ENCODE peak calls at places on chromosomes 2 and 18, in five cellular contexts. Z, C, Q, S and P are unnamed samples.

GRCh38 chr2:66874411-66874810 is 439.5 kb downstream of the MEIS1 start:
- DNase-seq in C (no peak), Z (no peak), S (no peak), Q (no peak), P (no peak)

GRCh38 chr2:44137048-44137447 is 31.6 kb upstream of the PPM1B start:
- DNase-seq in Z (no peak), S (no peak), C (no peak), Q (no peak), P (no peak)

GRCh38 chr18:37251679-37252078 is 313.9 kb downstream of the CELF4 start:
- DNase-seq in Z (no peak), C (no peak), Q (peak; percentile 23), S (peak; percentile 16), P (no peak)

GRCh38 chr2:2328847-2329246 is 2.2 kb downstream of the MYT1L start:
- DNase-seq in Z (no peak), Q (no peak), S (peak; percentile 79), C (no peak), P (no peak)

GRCh38 chr2:239768031-239768800 is 256.9 kb downstream of the NDUFA10 start:
- DNase-seq in Z (no peak), C (no peak), Q (no peak), S (no peak), P (no peak)

GRCh38 chr18:54269924-54270844 is 867 bp downstream of the POLI start:
- DNase-seq in Q (peak; percentile 25), Z (no peak), C (peak; percentile 28), S (peak; percentile 95), P (peak; percentile 66)

GRCh38 chr2:85827879-85828569 is 60.8 kb downstream of the ST3GAL5 start:
- DNase-seq in Z (no peak), C (no peak), S (no peak), Q (no peak), P (no peak)

GRCh38 chr2:45182667-45183620 is 173.7 kb upstream of the SIX2 start:
- DNase-seq in C (peak; percentile 88), Z (no peak), S (no peak), Q (no peak), P (no peak)

GRCh38 chr2:100640329-100641114 is 77.7 kb downstream of the PDCL3 start:
- DNase-seq in Q (no peak), S (no peak), C (peak; percentile 2), Z (no peak), P (no peak)

GRCh38 chr2:100641115-100641415 is 78.3 kb downstream of the PDCL3 start:
- DNase-seq in S (no peak), Z (no peak), C (no peak), Q (no peak), P (no peak)

GRCh38 chr2:100642425-100642824 is 79.6 kb downstream of the PDCL3 start:
- DNase-seq in Z (no peak), Q (no peak), C (no peak), S (no peak), P (no peak)

GRCh38 chr2:100643459-100643858 is 80.7 kb downstream of the PDCL3 start:
- DNase-seq in C (no peak), S (no peak), Q (no peak), Z (no peak), P (no peak)

GRCh38 chr2:100639588-100640195 is 76.9 kb downstream of the PDCL3 start:
- DNase-seq in Z (no peak), S (peak; percentile 65), C (no peak), Q (no peak), P (no peak)
- H3K27me3 ChIP-seq in Z (no peaks in the 10 kb centered on the region), S (no peaks in the 10 kb centered on the region), C (peaks cover 11% of the 10 kb centered on the region), Q (no peaks in the 10 kb centered on the region), P (peaks cover 4% of the 10 kb centered on the region)

DNA sequence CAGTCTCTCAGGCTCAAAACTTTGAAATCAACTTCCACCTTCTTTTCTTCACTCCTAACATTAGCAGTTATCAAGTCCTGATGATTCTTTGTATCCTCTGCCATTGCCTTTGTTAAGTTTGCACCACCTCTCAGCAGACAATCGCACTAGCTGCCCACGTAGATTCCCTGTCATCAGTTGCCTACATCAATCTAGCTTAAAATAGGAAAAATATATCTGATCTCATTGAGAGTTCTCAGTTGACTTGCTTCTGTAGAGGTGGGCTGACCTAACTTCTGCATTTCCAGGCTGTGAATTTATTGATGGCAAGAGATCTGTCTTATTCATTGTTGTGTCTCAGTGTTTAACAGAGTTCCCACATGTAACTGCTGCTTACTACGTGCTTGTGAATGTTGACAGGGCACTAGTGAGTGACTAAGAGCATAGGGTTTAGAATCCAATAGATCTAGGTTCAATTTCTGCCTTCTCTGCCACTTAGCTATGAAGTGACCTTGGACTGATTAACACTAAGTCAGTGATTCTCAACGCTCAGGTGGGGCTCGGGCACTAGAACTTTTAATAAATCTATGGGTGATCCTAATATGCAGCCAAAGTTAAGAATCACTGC is 3.7 kb upstream of the INSIG2 start:
- DNase-seq in C (no peak), Q (no peak), S (no peak), Z (no peak), P (no peak)
- H3K4me3 ChIP-seq in C (no peak overlapping the region), Q (no peak overlapping the region), S (no peak overlapping the region), Z (no peak overlapping the region), P (no peak overlapping the region)

DNA sequence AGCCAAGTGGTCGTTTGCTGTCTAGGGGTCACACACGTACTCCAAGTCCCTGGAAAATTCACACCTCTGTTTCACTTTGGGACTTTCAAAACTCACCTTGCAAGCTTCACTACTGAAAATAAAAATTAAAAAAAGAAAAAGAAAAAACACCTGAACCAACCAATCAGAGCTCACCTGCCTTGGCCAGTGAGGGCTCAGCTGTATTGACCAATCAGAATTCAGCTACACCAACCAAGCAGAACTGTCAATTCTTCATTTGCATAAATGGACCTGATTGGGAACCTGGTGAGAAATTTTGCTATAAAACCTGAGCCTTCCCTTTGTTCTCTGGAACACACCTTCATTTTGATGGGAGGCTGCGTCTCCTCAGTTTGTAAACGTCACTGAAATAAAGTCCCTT is 176.4 kb downstream of the TTC32 start:
- DNase-seq in S (no peak), C (no peak), Z (no peak), Q (no peak), P (no peak)
- H3K4me1 ChIP-seq in S (no peaks in the 10 kb centered on the region), C (peaks cover 7% of the 10 kb centered on the region), Z (no peaks in the 10 kb centered on the region), Q (no peaks in the 10 kb centered on the region), P (no peaks in the 10 kb centered on the region)

GRCh38 chr2:68645523-68645922 is 2.1 kb downstream of the PROKR1 start:
- DNase-seq in C (no peak), Z (no peak), S (peak; percentile 13), Q (no peak), P (no peak)
- H3K27me3 ChIP-seq in C (peaks cover 35% of the 10 kb centered on the region), Z (no peaks in the 10 kb centered on the region), S (no peaks in the 10 kb centered on the region), Q (peaks cover 42% of the 10 kb centered on the region), P (peaks cover 72% of the 10 kb centered on the region)